ENCODE peak calls at places on chromosomes 5 and 9, in five cellular contexts. O is EH, B is NCI-H345, X is T-cell, I is HEK293T. N is an unnamed sample.
A peak's percentile ranks its signal among the peaks of the same experiment; 100 is the strongest.

GRCh38 chr5:150510460-150511263 is 2.7 kb downstream of the NDST1 start:
- DNase-seq in I (no peak), B (no peak), X (no peak), O (no peak), N (no peak)

GRCh38 chr5:52073993-52074689 is 690.9 kb downstream of the ISL1 start:
- DNase-seq in B (no peak), I (no peak), X (no peak), O (no peak), N (no peak)

GRCh38 chr5:152593388-152593787 is 188.3 kb upstream of the NMUR2 start:
- DNase-seq in I (no peak), O (no peak), B (no peak), X (no peak), N (no peak)

GRCh38 chr5:10539685-10539998 is 24.2 kb upstream of the ANKRD33B start:
- DNase-seq in I (no peak), X (no peak), B (no peak), O (peak; percentile 70), N (no peak)

GRCh38 chr5:132839426-132840301 is 9.2 kb upstream of the SHROOM1 start:
- DNase-seq in I (no peak), O (peak; percentile 80), B (no peak), X (no peak), N (no peak)

GRCh38 chr9:74458832-74459231 is 38.3 kb upstream of the RORB start:
- DNase-seq in X (no peak), B (no peak), I (no peak), O (no peak), N (no peak)

GRCh38 chr5:150113047-150113744 is 26.8 kb upstream of the CSF1R start:
- DNase-seq in B (no peak), O (peak; percentile 52), I (no peak), X (no peak), N (no peak)

GRCh38 chr5:77211691-77212047 is 1.2 kb downstream of the PDE8B start:
- DNase-seq in B (no peak), O (no peak), X (no peak), I (no peak), N (no peak)

GRCh38 chr9:91572811-91573210 is 149.2 kb upstream of the NFIL3 start:
- DNase-seq in I (no peak), B (no peak), X (no peak), O (no peak), N (no peak)